ENCODE peak calls at places on chromosomes 3 and 15, in seven cellular contexts. G is HepG2, Y is Panc1, Q is HCT116, M is K562, B is H1, W is GM12878. O is an unnamed sample.
A peak's percentile ranks its signal among the peaks of the same experiment; 100 is the strongest.

GRCh38 chr15:36617529-36618196 is 38.2 kb downstream of the CDIN1 start:
- DNase-seq in G (no peak), Y (no peak), Q (no peak), M (no peak), B (no peak), W (peak; percentile 59), O (no peak)

GRCh38 chr15:25683911-25684310 is 179.2 kb downstream of the ATP10A start:
- DNase-seq in G (no peak), Y (no peak), Q (no peak), M (peak; percentile 7), B (no peak), W (no peak), O (no peak)

GRCh38 chr3:133394561-133395311 is 5.1 kb upstream of the BFSP2 start:
- DNase-seq in G (no peak), Y (no peak), Q (no peak), M (no peak), B (no peak), W (no peak), O (no peak)

GRCh38 chr3:132953683-132954082 is 84.5 kb upstream of the TMEM108 start:
- DNase-seq in G (no peak), Y (no peak), Q (no peak), M (no peak), B (no peak), W (no peak), O (no peak)

GRCh38 chr3:9808345-9809037 is 1.6 kb upstream of the TTLL3 start:
- DNase-seq in G (peak; percentile 31), Y (no peak), Q (peak; percentile 45), M (peak; percentile 44), B (peak; percentile 58), W (no peak), O (peak; percentile 72)

GRCh38 chr3:160134964-160135363 is 90.3 kb upstream of the C3orf80 start:
- DNase-seq in G (no peak), Y (no peak), Q (no peak), M (no peak), B (no peak), W (no peak), O (no peak)

GRCh38 chr3:79027593-79027992 is 740.2 kb downstream of the ROBO1 start:
- DNase-seq in G (no peak), Y (no peak), Q (no peak), M (no peak), B (no peak), W (no peak), O (no peak)

GRCh38 chr15:31254431-31255175 is 72.0 kb upstream of the KLF13 start:
- DNase-seq in G (no peak), Y (no peak), Q (no peak), M (no peak), B (no peak), W (no peak), O (no peak)

GRCh38 chr3:139629033-139629432 is 48.7 kb downstream of the NMNAT3 start:
- DNase-seq in G (peak; percentile 36), Y (no peak), Q (peak; percentile 18), M (peak; percentile 9), B (no peak), W (no peak), O (no peak)

GRCh38 chr3:38834110-38834509 is 18.1 kb upstream of the SCN10A start:
- DNase-seq in G (peak; percentile 50), Y (no peak), Q (peak; percentile 13), M (peak; percentile 67), B (peak; percentile 60), W (no peak), O (no peak)

GRCh38 chr3:120143676-120144075 is 49.4 kb upstream of the GSK3B start:
- DNase-seq in G (no peak), Y (no peak), Q (no peak), M (no peak), B (no peak), W (no peak), O (no peak)

GRCh38 chr3:27533718-27534578 is 49.8 kb upstream of the SLC4A7 start:
- DNase-seq in G (peak; percentile 88), Y (peak; percentile 99), Q (peak; percentile 97), M (peak; percentile 1), B (peak; percentile 66), W (peak; percentile 48), O (no peak)

GRCh38 chr3:48240000-48240710 is 749 bp upstream of the ZNF589 start:
- DNase-seq in G (no peak), Y (no peak), Q (no peak), M (peak; percentile 85), B (peak; percentile 71), W (no peak), O (no peak)

GRCh38 chr3:102156426-102156825 is 278.4 kb upstream of the ZPLD1 start:
- DNase-seq in G (no peak), Y (no peak), Q (no peak), M (no peak), B (no peak), W (no peak), O (no peak)

GRCh38 chr3:25176999-25177398 is 251.1 kb upstream of the RARB start:
- DNase-seq in G (no peak), Y (no peak), Q (no peak), M (no peak), B (no peak), W (no peak), O (no peak)

GRCh38 chr15:89103481-89104171 is 15.4 kb downstream of the ABHD2 start:
- DNase-seq in G (no peak), Y (no peak), Q (no peak), M (no peak), B (no peak), W (no peak), O (no peak)

DNA sequence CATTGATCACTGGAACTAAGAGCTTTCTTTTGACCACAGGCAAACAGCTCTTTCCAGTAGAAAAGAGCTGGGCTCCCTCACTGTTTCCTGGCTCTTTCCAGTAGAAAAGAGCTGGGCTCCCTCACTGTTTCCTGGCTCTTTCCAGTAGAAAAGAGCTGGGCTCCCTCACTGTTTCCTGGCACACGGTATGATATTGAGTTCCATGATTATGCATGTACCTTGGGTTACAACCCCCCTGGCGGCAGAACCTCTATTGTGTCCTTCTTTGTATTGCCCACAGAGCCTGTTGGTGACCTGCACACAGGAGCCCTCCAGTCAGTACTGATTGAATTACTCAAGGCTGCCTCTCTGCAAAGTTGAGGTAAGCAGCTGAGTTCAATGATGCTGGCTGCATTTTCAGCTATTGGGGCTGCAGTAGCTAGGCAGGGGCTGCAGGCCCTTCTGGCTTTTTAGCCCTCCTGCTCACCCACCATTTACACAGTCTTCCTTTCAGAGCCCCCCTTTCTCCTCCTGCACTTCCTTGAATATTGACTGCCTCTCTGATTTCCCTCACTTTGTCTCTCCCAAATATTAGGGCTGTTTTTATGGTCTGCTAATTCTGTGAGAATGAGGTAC is 10.2 kb downstream of the ACKR2 start:
- DNase-seq in G (peak; percentile 78), Y (no peak), Q (no peak), M (peak; percentile 54), B (peak; percentile 55), W (no peak), O (peak; percentile 54)
- TF ChIP-seq SIN3A in G (no peak), Y (no peak), Q (no peak), M (no peak), B (no peak), W (no peak), O (no peak)

DNA sequence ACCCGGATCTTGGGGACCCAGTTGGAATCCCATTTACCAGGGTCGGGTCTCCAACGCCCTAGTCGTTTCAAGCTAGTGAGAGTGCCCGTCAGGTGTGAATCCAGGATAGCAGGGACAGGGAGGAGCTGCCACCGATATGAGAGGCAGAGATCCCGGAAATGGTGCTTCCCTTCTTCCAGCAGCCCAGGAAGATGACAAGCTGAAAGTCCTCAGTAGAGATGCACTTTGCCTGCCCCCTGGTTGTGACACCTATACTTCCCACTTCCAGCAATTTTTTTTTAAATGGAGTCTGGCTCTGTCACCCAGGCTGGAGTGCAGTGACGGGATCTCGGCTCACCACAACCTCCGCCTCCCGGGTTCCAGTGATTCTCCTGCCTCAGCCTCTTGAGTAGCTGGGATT is 503.0 kb downstream of the NTRK3 start:
- DNase-seq in G (no peak), Y (no peak), Q (no peak), M (peak; percentile 63), B (no peak), W (no peak), O (no peak)
- TF ChIP-seq SIN3A in G (no peak), Y (no peak), Q (no peak), M (no peak), B (no peak), W (no peak), O (no peak)

GRCh38 chr15:69318033-69318432 is 19.3 kb downstream of the PAQR5 start:
- DNase-seq in G (no peak), Y (no peak), Q (no peak), M (no peak), B (no peak), W (no peak), O (peak; percentile 4)

GRCh38 chr15:69314736-69315135 is 16.0 kb downstream of the PAQR5 start:
- DNase-seq in G (no peak), Y (no peak), Q (no peak), M (no peak), B (no peak), W (no peak), O (no peak)

GRCh38 chr15:69315402-69316110 is 16.8 kb downstream of the PAQR5 start:
- DNase-seq in G (no peak), Y (no peak), Q (no peak), M (no peak), B (no peak), W (no peak), O (peak; percentile 3)

GRCh38 chr15:69317392-69317841 is 18.7 kb downstream of the PAQR5 start:
- DNase-seq in G (no peak), Y (no peak), Q (no peak), M (no peak), B (no peak), W (no peak), O (no peak)

DNA sequence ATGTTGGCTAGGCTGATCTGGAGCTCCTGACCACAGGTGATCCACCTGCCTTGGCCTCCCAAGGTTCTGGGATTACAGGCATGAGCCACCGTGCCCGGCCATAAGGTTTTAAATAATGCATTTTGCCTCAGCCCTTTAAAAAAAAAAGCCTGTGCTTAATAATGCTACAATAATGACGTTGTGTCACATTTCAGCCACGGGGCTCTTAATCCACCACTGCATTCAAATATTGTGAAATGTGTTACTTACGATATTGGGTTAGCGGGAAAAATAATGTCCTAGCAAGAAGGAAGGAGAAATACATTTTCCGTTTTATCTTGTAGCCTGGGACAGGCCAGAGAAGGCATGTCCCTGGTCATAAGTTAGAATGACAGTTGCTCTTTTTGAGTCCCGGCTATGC is 17.6 kb downstream of the PAQR5 start:
- DNase-seq in G (no peak), Y (no peak), Q (no peak), M (no peak), B (no peak), W (no peak), O (no peak)
- TF ChIP-seq SIN3A in G (no peak), Y (no peak), Q (no peak), M (no peak), B (no peak), W (no peak), O (no peak)

GRCh38 chr3:45646051-45646585 is 43.1 kb upstream of the SACM1L start:
- DNase-seq in G (peak; percentile 46), Y (no peak), Q (no peak), M (no peak), B (no peak), W (no peak), O (no peak)

GRCh38 chr3:45644467-45645201 is 44.6 kb upstream of the SACM1L start:
- DNase-seq in G (no peak), Y (peak; percentile 64), Q (no peak), M (no peak), B (no peak), W (no peak), O (no peak)

GRCh38 chr3:45642731-45643152 is 46.5 kb upstream of the SACM1L start:
- DNase-seq in G (no peak), Y (no peak), Q (no peak), M (no peak), B (no peak), W (no peak), O (peak; percentile 36)

GRCh38 chr3:45647148-45647619 is 42.0 kb upstream of the SACM1L start:
- DNase-seq in G (peak; percentile 86), Y (peak; percentile 78), Q (no peak), M (no peak), B (no peak), W (no peak), O (no peak)

GRCh38 chr3:45644063-45644462 is 45.1 kb upstream of the SACM1L start:
- DNase-seq in G (peak; percentile 27), Y (no peak), Q (no peak), M (no peak), B (no peak), W (no peak), O (no peak)
- TF ChIP-seq SIN3A in G (no peak), Y (no peak), Q (no peak), M (no peak), B (no peak), W (no peak), O (no peak)

O was measured in SK-N-SH.